ENCODE peak calls at places on chromosomes 7 and 10, in ten cellular contexts. One of them, this sample, is unnamed.

GRCh38 chr7:13240349-13240748 is 552.9 kb downstream of the ARL4A start:
- DNase-seq in brain microvascular endothelial cell: peak
- DNase-seq in left ventricle myocardium inferior: no peak
- DNase-seq in A673: peak
- DNase-seq in AG04450: peak
- DNase-seq in adrenal gland: no peak
- DNase-seq in activated CD4-positive, alpha-beta T cell treated with anti-CD3 and anti-CD28 coated beads, Interleukin-2, amount 50 U/mL, for 4 hours: no peak
- DNase-seq in endothelial cell: no peak
- DNase-seq in WTC11: no peak
- DNase-seq in AG10803: peak
- DNase-seq in this sample: no peak

GRCh38 chr7:32045228-32045627 is 25.0 kb downstream of the PDE1C start:
- DNase-seq in brain microvascular endothelial cell: no peak
- DNase-seq in left ventricle myocardium inferior: no peak
- DNase-seq in A673: no peak
- DNase-seq in AG04450: no peak
- DNase-seq in adrenal gland: no peak
- DNase-seq in activated CD4-positive, alpha-beta T cell treated with anti-CD3 and anti-CD28 coated beads, Interleukin-2, amount 50 U/mL, for 4 hours: no peak
- DNase-seq in endothelial cell: no peak
- DNase-seq in WTC11: no peak
- DNase-seq in AG10803: no peak
- DNase-seq in this sample: no peak

GRCh38 chr7:333399-333776 is 43.4 kb downstream of the FOXL3 start:
- DNase-seq in brain microvascular endothelial cell: peak
- DNase-seq in left ventricle myocardium inferior: peak
- DNase-seq in A673: peak
- DNase-seq in AG04450: no peak
- DNase-seq in adrenal gland: peak
- DNase-seq in activated CD4-positive, alpha-beta T cell treated with anti-CD3 and anti-CD28 coated beads, Interleukin-2, amount 50 U/mL, for 4 hours: no peak
- DNase-seq in endothelial cell: no peak
- DNase-seq in WTC11: no peak
- DNase-seq in AG10803: peak
- DNase-seq in this sample: no peak

GRCh38 chr10:123967626-123968243 is 76.1 kb upstream of the CPXM2 start:
- DNase-seq in brain microvascular endothelial cell: peak
- DNase-seq in left ventricle myocardium inferior: peak
- DNase-seq in A673: peak
- DNase-seq in AG04450: no peak
- DNase-seq in adrenal gland: peak
- DNase-seq in activated CD4-positive, alpha-beta T cell treated with anti-CD3 and anti-CD28 coated beads, Interleukin-2, amount 50 U/mL, for 4 hours: no peak
- DNase-seq in endothelial cell: peak
- DNase-seq in WTC11: peak
- DNase-seq in AG10803: peak
- DNase-seq in this sample: peak

GRCh38 chr10:1209355-1209979 is 153.3 kb downstream of the WDR37 start:
- DNase-seq in brain microvascular endothelial cell: no peak
- DNase-seq in left ventricle myocardium inferior: no peak
- DNase-seq in A673: no peak
- DNase-seq in AG04450: no peak
- DNase-seq in adrenal gland: no peak
- DNase-seq in activated CD4-positive, alpha-beta T cell treated with anti-CD3 and anti-CD28 coated beads, Interleukin-2, amount 50 U/mL, for 4 hours: no peak
- DNase-seq in endothelial cell: no peak
- DNase-seq in WTC11: no peak
- DNase-seq in AG10803: no peak
- DNase-seq in this sample: no peak

GRCh38 chr7:133650067-133650466 is 397.2 kb downstream of the EXOC4 start:
- DNase-seq in brain microvascular endothelial cell: no peak
- DNase-seq in left ventricle myocardium inferior: no peak
- DNase-seq in A673: no peak
- DNase-seq in AG04450: peak
- DNase-seq in adrenal gland: no peak
- DNase-seq in activated CD4-positive, alpha-beta T cell treated with anti-CD3 and anti-CD28 coated beads, Interleukin-2, amount 50 U/mL, for 4 hours: no peak
- DNase-seq in endothelial cell: no peak
- DNase-seq in WTC11: no peak
- DNase-seq in AG10803: peak
- DNase-seq in this sample: no peak

GRCh38 chr7:1131471-1132265 is 28.3 kb downstream of the ZFAND2A start:
- DNase-seq in brain microvascular endothelial cell: no peak
- DNase-seq in left ventricle myocardium inferior: no peak
- DNase-seq in A673: no peak
- DNase-seq in AG04450: no peak
- DNase-seq in adrenal gland: no peak
- DNase-seq in activated CD4-positive, alpha-beta T cell treated with anti-CD3 and anti-CD28 coated beads, Interleukin-2, amount 50 U/mL, for 4 hours: no peak
- DNase-seq in endothelial cell: no peak
- DNase-seq in WTC11: no peak
- DNase-seq in AG10803: no peak
- DNase-seq in this sample: no peak

GRCh38 chr7:44757739-44758138 is 9.1 kb downstream of the ZMIZ2 start:
- DNase-seq in brain microvascular endothelial cell: no peak
- DNase-seq in left ventricle myocardium inferior: no peak
- DNase-seq in A673: no peak
- DNase-seq in AG04450: no peak
- DNase-seq in adrenal gland: no peak
- DNase-seq in activated CD4-positive, alpha-beta T cell treated with anti-CD3 and anti-CD28 coated beads, Interleukin-2, amount 50 U/mL, for 4 hours: no peak
- DNase-seq in endothelial cell: no peak
- DNase-seq in WTC11: no peak
- DNase-seq in AG10803: no peak
- DNase-seq in this sample: no peak

GRCh38 chr10:17645591-17646345 is 1.8 kb downstream of the STAM start:
- DNase-seq in brain microvascular endothelial cell: no peak
- DNase-seq in left ventricle myocardium inferior: no peak
- DNase-seq in A673: no peak
- DNase-seq in AG04450: no peak
- DNase-seq in adrenal gland: no peak
- DNase-seq in activated CD4-positive, alpha-beta T cell treated with anti-CD3 and anti-CD28 coated beads, Interleukin-2, amount 50 U/mL, for 4 hours: no peak
- DNase-seq in endothelial cell: no peak
- DNase-seq in WTC11: no peak
- DNase-seq in AG10803: no peak
- DNase-seq in this sample: no peak

GRCh38 chr10:7547825-7548224 is 118.9 kb downstream of the ITIH5 start:
- DNase-seq in brain microvascular endothelial cell: no peak
- DNase-seq in left ventricle myocardium inferior: no peak
- DNase-seq in A673: no peak
- DNase-seq in AG04450: no peak
- DNase-seq in adrenal gland: peak
- DNase-seq in activated CD4-positive, alpha-beta T cell treated with anti-CD3 and anti-CD28 coated beads, Interleukin-2, amount 50 U/mL, for 4 hours: no peak
- DNase-seq in endothelial cell: no peak
- DNase-seq in WTC11: no peak
- DNase-seq in AG10803: no peak
- DNase-seq in this sample: no peak

GRCh38 chr10:50431791-50432190 is 180.5 kb upstream of the ASAH2 start:
- DNase-seq in brain microvascular endothelial cell: no peak
- DNase-seq in left ventricle myocardium inferior: no peak
- DNase-seq in A673: peak
- DNase-seq in AG04450: no peak
- DNase-seq in adrenal gland: no peak
- DNase-seq in activated CD4-positive, alpha-beta T cell treated with anti-CD3 and anti-CD28 coated beads, Interleukin-2, amount 50 U/mL, for 4 hours: no peak
- DNase-seq in endothelial cell: no peak
- DNase-seq in WTC11: no peak
- DNase-seq in AG10803: peak
- DNase-seq in this sample: no peak

GRCh38 chr10:7435674-7436073 is 24.8 kb upstream of the SFMBT2 start:
- DNase-seq in brain microvascular endothelial cell: no peak
- DNase-seq in left ventricle myocardium inferior: no peak
- DNase-seq in A673: no peak
- DNase-seq in AG04450: no peak
- DNase-seq in adrenal gland: no peak
- DNase-seq in activated CD4-positive, alpha-beta T cell treated with anti-CD3 and anti-CD28 coated beads, Interleukin-2, amount 50 U/mL, for 4 hours: no peak
- DNase-seq in endothelial cell: no peak
- DNase-seq in WTC11: no peak
- DNase-seq in AG10803: no peak
- DNase-seq in this sample: no peak

GRCh38 chr7:97499204-97499603 is 232.7 kb upstream of the TAC1 start:
- DNase-seq in brain microvascular endothelial cell: peak
- DNase-seq in left ventricle myocardium inferior: no peak
- DNase-seq in A673: peak
- DNase-seq in AG04450: no peak
- DNase-seq in adrenal gland: peak
- DNase-seq in activated CD4-positive, alpha-beta T cell treated with anti-CD3 and anti-CD28 coated beads, Interleukin-2, amount 50 U/mL, for 4 hours: no peak
- DNase-seq in endothelial cell: peak
- DNase-seq in WTC11: peak
- DNase-seq in AG10803: peak
- DNase-seq in this sample: peak

GRCh38 chr10:3783313-3783689 is 1.7 kb downstream of the KLF6 start:
- DNase-seq in brain microvascular endothelial cell: peak
- DNase-seq in left ventricle myocardium inferior: no peak
- DNase-seq in A673: peak
- DNase-seq in AG04450: peak
- DNase-seq in adrenal gland: peak
- DNase-seq in activated CD4-positive, alpha-beta T cell treated with anti-CD3 and anti-CD28 coated beads, Interleukin-2, amount 50 U/mL, for 4 hours: peak
- DNase-seq in endothelial cell: peak
- DNase-seq in WTC11: peak
- DNase-seq in AG10803: peak
- DNase-seq in this sample: peak

GRCh38 chr7:45416846-45417245 is 157.3 kb upstream of the ADCY1 start:
- DNase-seq in brain microvascular endothelial cell: no peak
- DNase-seq in left ventricle myocardium inferior: no peak
- DNase-seq in A673: no peak
- DNase-seq in AG04450: no peak
- DNase-seq in adrenal gland: no peak
- DNase-seq in activated CD4-positive, alpha-beta T cell treated with anti-CD3 and anti-CD28 coated beads, Interleukin-2, amount 50 U/mL, for 4 hours: no peak
- DNase-seq in endothelial cell: no peak
- DNase-seq in WTC11: no peak
- DNase-seq in AG10803: no peak
- DNase-seq in this sample: no peak

GRCh38 chr7:2614646-2615330 is 17.0 kb upstream of the TTYH3 start:
- DNase-seq in brain microvascular endothelial cell: no peak
- DNase-seq in left ventricle myocardium inferior: no peak
- DNase-seq in A673: no peak
- DNase-seq in AG04450: no peak
- DNase-seq in adrenal gland: no peak
- DNase-seq in activated CD4-positive, alpha-beta T cell treated with anti-CD3 and anti-CD28 coated beads, Interleukin-2, amount 50 U/mL, for 4 hours: no peak
- DNase-seq in endothelial cell: no peak
- DNase-seq in WTC11: no peak
- DNase-seq in AG10803: peak
- DNase-seq in this sample: no peak

GRCh38 chr10:114638874-114639625 is 19.0 kb downstream of the ABLIM1 start:
- DNase-seq in brain microvascular endothelial cell: peak
- DNase-seq in left ventricle myocardium inferior: no peak
- DNase-seq in A673: no peak
- DNase-seq in AG04450: peak
- DNase-seq in adrenal gland: no peak
- DNase-seq in activated CD4-positive, alpha-beta T cell treated with anti-CD3 and anti-CD28 coated beads, Interleukin-2, amount 50 U/mL, for 4 hours: no peak
- DNase-seq in endothelial cell: no peak
- DNase-seq in WTC11: no peak
- DNase-seq in AG10803: peak
- DNase-seq in this sample: no peak

GRCh38 chr10:126425473-126426065 is 37.3 kb upstream of the ADAM12 start:
- DNase-seq in brain microvascular endothelial cell: no peak
- DNase-seq in left ventricle myocardium inferior: no peak
- DNase-seq in A673: no peak
- DNase-seq in AG04450: no peak
- DNase-seq in adrenal gland: no peak
- DNase-seq in activated CD4-positive, alpha-beta T cell treated with anti-CD3 and anti-CD28 coated beads, Interleukin-2, amount 50 U/mL, for 4 hours: no peak
- DNase-seq in endothelial cell: no peak
- DNase-seq in WTC11: no peak
- DNase-seq in AG10803: no peak
- DNase-seq in this sample: no peak

GRCh38 chr10:132450825-132451505 is 54.0 kb downstream of the PWWP2B start:
- DNase-seq in brain microvascular endothelial cell: no peak
- DNase-seq in left ventricle myocardium inferior: no peak
- DNase-seq in A673: no peak
- DNase-seq in AG04450: no peak
- DNase-seq in adrenal gland: no peak
- DNase-seq in activated CD4-positive, alpha-beta T cell treated with anti-CD3 and anti-CD28 coated beads, Interleukin-2, amount 50 U/mL, for 4 hours: no peak
- DNase-seq in endothelial cell: no peak
- DNase-seq in WTC11: no peak
- DNase-seq in AG10803: no peak
- DNase-seq in this sample: peak

GRCh38 chr10:43043773-43044394 is 33.0 kb upstream of the RET start:
- DNase-seq in brain microvascular endothelial cell: no peak
- DNase-seq in left ventricle myocardium inferior: no peak
- DNase-seq in A673: peak
- DNase-seq in AG04450: no peak
- DNase-seq in adrenal gland: peak
- DNase-seq in activated CD4-positive, alpha-beta T cell treated with anti-CD3 and anti-CD28 coated beads, Interleukin-2, amount 50 U/mL, for 4 hours: no peak
- DNase-seq in endothelial cell: no peak
- DNase-seq in WTC11: no peak
- DNase-seq in AG10803: no peak
- DNase-seq in this sample: peak

GRCh38 chr7:80467069-80467468 is 44.8 kb downstream of the GNAT3 start:
- DNase-seq in brain microvascular endothelial cell: peak
- DNase-seq in left ventricle myocardium inferior: no peak
- DNase-seq in A673: no peak
- DNase-seq in AG04450: no peak
- DNase-seq in adrenal gland: no peak
- DNase-seq in activated CD4-positive, alpha-beta T cell treated with anti-CD3 and anti-CD28 coated beads, Interleukin-2, amount 50 U/mL, for 4 hours: no peak
- DNase-seq in endothelial cell: no peak
- DNase-seq in WTC11: no peak
- DNase-seq in AG10803: no peak
- DNase-seq in this sample: no peak

GRCh38 chr7:149569726-149570422 is 72.3 kb upstream of the ZNF746 start:
- DNase-seq in brain microvascular endothelial cell: no peak
- DNase-seq in left ventricle myocardium inferior: no peak
- DNase-seq in A673: no peak
- DNase-seq in AG04450: no peak
- DNase-seq in adrenal gland: no peak
- DNase-seq in activated CD4-positive, alpha-beta T cell treated with anti-CD3 and anti-CD28 coated beads, Interleukin-2, amount 50 U/mL, for 4 hours: no peak
- DNase-seq in endothelial cell: no peak
- DNase-seq in WTC11: no peak
- DNase-seq in AG10803: no peak
- DNase-seq in this sample: no peak

GRCh38 chr10:133260895-133261725 is 15.6 kb downstream of the ADAM8 start:
- DNase-seq in brain microvascular endothelial cell: no peak
- DNase-seq in left ventricle myocardium inferior: peak
- DNase-seq in A673: peak
- DNase-seq in AG04450: no peak
- DNase-seq in adrenal gland: peak
- DNase-seq in activated CD4-positive, alpha-beta T cell treated with anti-CD3 and anti-CD28 coated beads, Interleukin-2, amount 50 U/mL, for 4 hours: peak
- DNase-seq in endothelial cell: no peak
- DNase-seq in WTC11: no peak
- DNase-seq in AG10803: peak
- DNase-seq in this sample: peak

GRCh38 chr7:142603870-142604448 is 145.3 kb upstream of the PRSS1 start:
- DNase-seq in brain microvascular endothelial cell: peak
- DNase-seq in left ventricle myocardium inferior: no peak
- DNase-seq in A673: peak
- DNase-seq in AG04450: no peak
- DNase-seq in adrenal gland: peak
- DNase-seq in activated CD4-positive, alpha-beta T cell treated with anti-CD3 and anti-CD28 coated beads, Interleukin-2, amount 50 U/mL, for 4 hours: peak
- DNase-seq in endothelial cell: peak
- DNase-seq in WTC11: peak
- DNase-seq in AG10803: peak
- DNase-seq in this sample: peak

GRCh38 chr7:29807179-29807841 is 1.0 kb downstream of the WIPF3 start:
- DNase-seq in brain microvascular endothelial cell: no peak
- DNase-seq in left ventricle myocardium inferior: peak
- DNase-seq in A673: no peak
- DNase-seq in AG04450: no peak
- DNase-seq in adrenal gland: peak
- DNase-seq in activated CD4-positive, alpha-beta T cell treated with anti-CD3 and anti-CD28 coated beads, Interleukin-2, amount 50 U/mL, for 4 hours: no peak
- DNase-seq in endothelial cell: peak
- DNase-seq in WTC11: peak
- DNase-seq in AG10803: peak
- DNase-seq in this sample: peak

GRCh38 chr10:91778485-91778884 is 19.7 kb upstream of the TNKS2 start:
- DNase-seq in brain microvascular endothelial cell: no peak
- DNase-seq in left ventricle myocardium inferior: no peak
- DNase-seq in A673: no peak
- DNase-seq in AG04450: no peak
- DNase-seq in adrenal gland: no peak
- DNase-seq in activated CD4-positive, alpha-beta T cell treated with anti-CD3 and anti-CD28 coated beads, Interleukin-2, amount 50 U/mL, for 4 hours: no peak
- DNase-seq in endothelial cell: no peak
- DNase-seq in WTC11: no peak
- DNase-seq in AG10803: no peak
- DNase-seq in this sample: no peak

GRCh38 chr10:129532838-129533237 is 65.8 kb downstream of the MGMT start:
- DNase-seq in brain microvascular endothelial cell: no peak
- DNase-seq in left ventricle myocardium inferior: no peak
- DNase-seq in A673: no peak
- DNase-seq in AG04450: no peak
- DNase-seq in adrenal gland: no peak
- DNase-seq in activated CD4-positive, alpha-beta T cell treated with anti-CD3 and anti-CD28 coated beads, Interleukin-2, amount 50 U/mL, for 4 hours: no peak
- DNase-seq in endothelial cell: no peak
- DNase-seq in WTC11: no peak
- DNase-seq in AG10803: no peak
- DNase-seq in this sample: no peak

GRCh38 chr7:151245360-151246160 is 2.9 kb downstream of the SMARCD3 start:
- DNase-seq in brain microvascular endothelial cell: no peak
- DNase-seq in left ventricle myocardium inferior: no peak
- DNase-seq in A673: peak
- DNase-seq in AG04450: no peak
- DNase-seq in adrenal gland: no peak
- DNase-seq in activated CD4-positive, alpha-beta T cell treated with anti-CD3 and anti-CD28 coated beads, Interleukin-2, amount 50 U/mL, for 4 hours: peak
- DNase-seq in endothelial cell: peak
- DNase-seq in WTC11: peak
- DNase-seq in AG10803: no peak
- DNase-seq in this sample: peak